ENCODE peak calls at places on chromosomes 6 and 20, in seven cellular contexts. One of them, this sample, is unnamed.
A peak's percentile ranks its signal among the peaks of the same experiment; 100 is the strongest.

GRCh38 chr20:7879883-7880282 is 60.4 kb downstream of the HAO1 start:
- DNase-seq in spleen: no peak
- DNase-seq in tibial nerve: no peak
- DNase-seq in IMR-90: peak; percentile 43
- DNase-seq in A549: peak; percentile 4
- DNase-seq in adrenal gland: no peak
- DNase-seq in GM12878: no peak
- DNase-seq in this sample: no peak

GRCh38 chr6:14429396-14429795 is 311.8 kb downstream of the CD83 start:
- DNase-seq in IMR-90: no peak
- DNase-seq in adrenal gland: no peak
- DNase-seq in GM12878: no peak
- DNase-seq in spleen: no peak
- DNase-seq in tibial nerve: no peak
- DNase-seq in A549: no peak
- DNase-seq in this sample: no peak

GRCh38 chr6:133184798-133185380 is 56.3 kb upstream of the EYA4 start:
- DNase-seq in A549: peak; percentile 23
- DNase-seq in GM12878: no peak
- DNase-seq in tibial nerve: no peak
- DNase-seq in adrenal gland: no peak
- DNase-seq in IMR-90: peak; percentile 53
- DNase-seq in spleen: no peak
- DNase-seq in this sample: no peak

GRCh38 chr6:106063448-106063850 is 22.7 kb upstream of the PRDM1 start:
- DNase-seq in adrenal gland: no peak
- DNase-seq in IMR-90: peak; percentile 73
- DNase-seq in GM12878: no peak
- DNase-seq in tibial nerve: no peak
- DNase-seq in A549: no peak
- DNase-seq in spleen: no peak
- DNase-seq in this sample: no peak

GRCh38 chr6:45415315-45415714 is 37.6 kb upstream of the SUPT3H start:
- DNase-seq in spleen: no peak
- DNase-seq in IMR-90: no peak
- DNase-seq in tibial nerve: no peak
- DNase-seq in adrenal gland: no peak
- DNase-seq in A549: no peak
- DNase-seq in GM12878: no peak
- DNase-seq in this sample: no peak

GRCh38 chr6:15473741-15474161 is 189.1 kb downstream of the DTNBP1 start:
- DNase-seq in GM12878: no peak
- DNase-seq in spleen: no peak
- DNase-seq in tibial nerve: no peak
- DNase-seq in IMR-90: peak; percentile 88
- DNase-seq in A549: no peak
- DNase-seq in adrenal gland: no peak
- DNase-seq in this sample: no peak

GRCh38 chr6:117167520-117168271 is 97.7 kb upstream of the VGLL2 start:
- DNase-seq in spleen: no peak
- DNase-seq in GM12878: no peak
- DNase-seq in IMR-90: peak; percentile 2
- DNase-seq in A549: peak; percentile 1
- DNase-seq in adrenal gland: no peak
- DNase-seq in tibial nerve: no peak
- DNase-seq in this sample: peak; percentile 14

GRCh38 chr6:53104916-53105315 is 39.7 kb downstream of the FBXO9 start:
- DNase-seq in spleen: no peak
- DNase-seq in GM12878: no peak
- DNase-seq in IMR-90: no peak
- DNase-seq in A549: no peak
- DNase-seq in tibial nerve: no peak
- DNase-seq in adrenal gland: no peak
- DNase-seq in this sample: no peak

GRCh38 chr6:81075974-81076373 is 676.5 kb downstream of the TENT5A start:
- DNase-seq in adrenal gland: no peak
- DNase-seq in spleen: no peak
- DNase-seq in IMR-90: peak; percentile 12
- DNase-seq in A549: no peak
- DNase-seq in GM12878: no peak
- DNase-seq in tibial nerve: no peak
- DNase-seq in this sample: no peak

GRCh38 chr20:13384132-13384531 is 163.1 kb downstream of the ISM1 start:
- DNase-seq in GM12878: no peak
- DNase-seq in spleen: no peak
- DNase-seq in tibial nerve: no peak
- DNase-seq in IMR-90: no peak
- DNase-seq in adrenal gland: no peak
- DNase-seq in A549: no peak
- DNase-seq in this sample: no peak

GRCh38 chr6:83055366-83055964 is 10.2 kb downstream of the UBE3D start:
- DNase-seq in spleen: no peak
- DNase-seq in A549: peak; percentile 17
- DNase-seq in adrenal gland: no peak
- DNase-seq in IMR-90: peak; percentile 47
- DNase-seq in tibial nerve: peak; percentile 38
- DNase-seq in GM12878: no peak
- DNase-seq in this sample: no peak

GRCh38 chr20:22418738-22419137 is 165.6 kb downstream of the FOXA2 start:
- DNase-seq in adrenal gland: no peak
- DNase-seq in IMR-90: no peak
- DNase-seq in tibial nerve: no peak
- DNase-seq in A549: no peak
- DNase-seq in spleen: no peak
- DNase-seq in GM12878: no peak
- DNase-seq in this sample: no peak

GRCh38 chr20:22412977-22413868 is 171.1 kb downstream of the FOXA2 start:
- DNase-seq in IMR-90: no peak
- DNase-seq in tibial nerve: no peak
- DNase-seq in adrenal gland: no peak
- DNase-seq in A549: no peak
- DNase-seq in GM12878: no peak
- DNase-seq in spleen: no peak
- DNase-seq in this sample: no peak

GRCh38 chr20:22411568-22412450 is 172.6 kb downstream of the FOXA2 start:
- DNase-seq in spleen: no peak
- DNase-seq in IMR-90: no peak
- DNase-seq in GM12878: no peak
- DNase-seq in A549: peak; percentile 99
- DNase-seq in adrenal gland: peak; percentile 28
- DNase-seq in tibial nerve: peak; percentile 13
- DNase-seq in this sample: no peak

GRCh38 chr20:22410556-22411130 is 173.7 kb downstream of the FOXA2 start:
- DNase-seq in tibial nerve: no peak
- DNase-seq in A549: no peak
- DNase-seq in GM12878: no peak
- DNase-seq in IMR-90: no peak
- DNase-seq in adrenal gland: no peak
- DNase-seq in spleen: no peak
- DNase-seq in this sample: no peak

GRCh38 chr20:22414354-22414753 is 170.0 kb downstream of the FOXA2 start:
- DNase-seq in spleen: no peak
- DNase-seq in adrenal gland: no peak
- DNase-seq in GM12878: no peak
- DNase-seq in IMR-90: no peak
- DNase-seq in tibial nerve: no peak
- DNase-seq in A549: peak; percentile 86
- DNase-seq in this sample: no peak
- TF ChIP-seq POLR2A in spleen: no peak
- TF ChIP-seq POLR2A in adrenal gland: no peak
- TF ChIP-seq POLR2A in GM12878: no peak
- TF ChIP-seq POLR2A in IMR-90: no peak
- TF ChIP-seq POLR2A in tibial nerve: no peak
- TF ChIP-seq POLR2A in A549: no peak
- TF ChIP-seq POLR2A in this sample: no peak

GRCh38 chr20:63980806-63981728 is at the start of gene PRPF6:
- DNase-seq in tibial nerve: peak; percentile 83
- DNase-seq in A549: peak; percentile 97
- DNase-seq in GM12878: peak; percentile 83
- DNase-seq in spleen: peak; percentile 99
- DNase-seq in adrenal gland: peak; percentile 95
- DNase-seq in IMR-90: peak; percentile 92
- DNase-seq in this sample: peak; percentile 95
- TF ChIP-seq POLR2A in tibial nerve: peak; percentile 62
- TF ChIP-seq POLR2A in A549: peak; percentile 68
- TF ChIP-seq POLR2A in GM12878: peak; percentile 89
- TF ChIP-seq POLR2A in spleen: no peak
- TF ChIP-seq POLR2A in adrenal gland: peak; percentile 80
- TF ChIP-seq POLR2A in IMR-90: peak; percentile 80
- TF ChIP-seq POLR2A in this sample: peak; percentile 72

DNA sequence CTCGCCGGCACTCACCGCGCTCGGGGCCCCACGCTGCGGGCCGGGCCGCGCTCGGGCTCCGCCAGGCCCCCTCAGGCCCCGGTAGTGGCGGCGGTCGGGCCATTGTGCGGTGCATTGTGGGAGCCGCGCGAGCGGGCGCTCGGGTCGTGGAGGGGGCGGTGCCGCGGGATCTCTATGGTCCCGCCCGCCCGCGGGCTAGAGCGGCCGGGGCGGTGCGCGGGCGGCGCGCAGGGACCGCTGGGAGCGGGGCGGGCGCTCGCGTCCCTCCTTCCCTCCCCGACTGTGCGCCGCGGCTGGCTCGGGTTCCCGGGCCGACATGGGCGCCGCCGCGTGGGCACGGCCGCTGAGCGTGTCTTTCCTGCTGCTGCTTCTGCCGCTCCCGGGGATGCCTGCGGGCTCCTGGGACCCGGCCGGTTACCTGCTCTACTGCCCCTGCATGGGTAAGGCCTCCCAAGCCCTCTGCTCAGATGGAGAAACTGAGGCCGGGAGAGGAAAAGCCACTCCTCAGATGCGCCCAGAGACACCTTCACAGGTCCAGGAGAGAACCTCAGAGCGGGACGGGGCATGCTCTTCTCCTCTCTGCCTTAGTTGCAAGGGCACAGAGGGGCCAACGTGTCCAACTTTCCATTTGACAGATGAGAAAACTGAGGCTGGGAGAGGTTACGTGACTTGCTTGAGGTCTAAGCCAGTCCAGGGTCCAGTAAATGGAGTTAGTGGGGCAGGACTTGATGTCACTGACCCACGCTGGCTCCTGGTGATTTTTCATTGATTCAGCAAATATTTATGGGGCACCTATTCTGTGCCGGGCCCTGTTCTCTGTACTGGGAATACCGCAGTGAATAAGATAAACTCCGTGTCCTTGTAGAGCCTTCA is at the start of the genes PLAGL2 and POFUT1:
- DNase-seq in IMR-90: peak; percentile 82
- DNase-seq in adrenal gland: peak; percentile 82
- DNase-seq in spleen: peak; percentile 98
- DNase-seq in A549: peak; percentile 85
- DNase-seq in tibial nerve: peak; percentile 82
- DNase-seq in GM12878: peak; percentile 37
- DNase-seq in this sample: peak; percentile 93
- TF ChIP-seq POLR2A in IMR-90: peak; percentile 80
- TF ChIP-seq POLR2A in adrenal gland: peak; percentile 79
- TF ChIP-seq POLR2A in spleen: no peak
- TF ChIP-seq POLR2A in A549: peak; percentile 84
- TF ChIP-seq POLR2A in tibial nerve: peak; percentile 68
- TF ChIP-seq POLR2A in GM12878: peak; percentile 92
- TF ChIP-seq POLR2A in this sample: no peak

GRCh38 chr20:53623454-53624206 is 30.0 kb upstream of the ZNF217 start:
- DNase-seq in adrenal gland: peak; percentile 82
- DNase-seq in tibial nerve: peak; percentile 76
- DNase-seq in spleen: peak; percentile 81
- DNase-seq in IMR-90: peak; percentile 77
- DNase-seq in A549: peak; percentile 88
- DNase-seq in GM12878: peak; percentile 60
- DNase-seq in this sample: peak; percentile 70
- TF ChIP-seq POLR2A in adrenal gland: peak; percentile 77
- TF ChIP-seq POLR2A in tibial nerve: peak; percentile 31
- TF ChIP-seq POLR2A in spleen: no peak
- TF ChIP-seq POLR2A in IMR-90: peak; percentile 66
- TF ChIP-seq POLR2A in A549: no peak
- TF ChIP-seq POLR2A in GM12878: peak; percentile 61
- TF ChIP-seq POLR2A in this sample: no peak

GRCh38 chr6:72689107-72689954 is 67.5 kb downstream of the KCNQ5 start:
- DNase-seq in adrenal gland: no peak
- DNase-seq in spleen: no peak
- DNase-seq in tibial nerve: no peak
- DNase-seq in A549: no peak
- DNase-seq in IMR-90: no peak
- DNase-seq in GM12878: peak; percentile 96
- DNase-seq in this sample: no peak
- TF ChIP-seq POLR2A in adrenal gland: no peak
- TF ChIP-seq POLR2A in spleen: no peak
- TF ChIP-seq POLR2A in tibial nerve: no peak
- TF ChIP-seq POLR2A in A549: no peak
- TF ChIP-seq POLR2A in IMR-90: no peak
- TF ChIP-seq POLR2A in GM12878: no peak
- TF ChIP-seq POLR2A in this sample: no peak